ENCODE peak calls at places on chromosomes 12 and 14, in four cellular contexts. B is K562, P is suprapubic skin, R is transverse colon. T is an unnamed sample.

GRCh38 chr12:72072613-72073212 is 134.1 kb downstream of the TPH2 start:
- DNase-seq in P (no peak), R (no peak), B (no peak), T (no peak)

GRCh38 chr12:111437816-111438454 is 32.2 kb downstream of the SH2B3 start:
- DNase-seq in B (no peak), P (no peak), R (peak; percentile 56), T (peak; percentile 55)

GRCh38 chr12:102475355-102475754 is 5.0 kb downstream of the IGF1 start:
- DNase-seq in P (no peak), R (no peak), B (no peak), T (no peak)

GRCh38 chr12:130026608-130027176 is 122.9 kb upstream of the TMEM132D start:
- DNase-seq in P (no peak), R (peak; percentile 27), B (peak; percentile 46), T (peak; percentile 35)

GRCh38 chr12:67482751-67483661 is 165.5 kb upstream of the DYRK2 start:
- DNase-seq in R (peak; percentile 76), P (no peak), B (no peak), T (no peak)

GRCh38 chr14:63308723-63309317 is 9.9 kb downstream of the GPHB5 start:
- DNase-seq in R (peak; percentile 8), B (peak; percentile 6), P (no peak), T (no peak)

GRCh38 chr14:52332269-52332668 is 18.2 kb downstream of the PTGER2 start:
- DNase-seq in P (no peak), B (no peak), R (no peak), T (no peak)

GRCh38 chr12:85179680-85180300 is 100.2 kb upstream of the ALX1 start:
- DNase-seq in B (no peak), P (no peak), R (no peak), T (no peak)

GRCh38 chr12:111775205-111776193 is 8.8 kb downstream of the ALDH2 start:
- DNase-seq in R (peak; percentile 90), B (peak; percentile 69), P (peak; percentile 88), T (no peak)

GRCh38 chr14:85934123-85934885 is 404.4 kb downstream of the FLRT2 start:
- DNase-seq in B (no peak), P (no peak), R (peak; percentile 23), T (peak; percentile 3)

GRCh38 chr12:56087220-56087619 is 7.3 kb downstream of the ERBB3 start:
- DNase-seq in P (no peak), R (peak; percentile 91), B (no peak), T (peak; percentile 42)

GRCh38 chr12:12506541-12506940 is 56.1 kb downstream of the DUSP16 start:
- DNase-seq in R (no peak), P (no peak), B (no peak), T (no peak)

GRCh38 chr12:40693503-40693863 is 1.2 kb downstream of the CNTN1 start:
- DNase-seq in P (peak; percentile 80), R (no peak), B (no peak), T (no peak)

GRCh38 chr12:131346578-131347344 is 364.1 kb upstream of the SFSWAP start:
- DNase-seq in B (no peak), R (no peak), P (no peak), T (no peak)

GRCh38 chr12:89707992-89708792 is 446 bp downstream of the ATP2B1 start:
- DNase-seq in B (peak; percentile 59), R (peak; percentile 47), P (peak; percentile 82), T (no peak)

GRCh38 chr12:93978553-93978952 is 169.8 kb upstream of the PLXNC1 start:
- DNase-seq in P (no peak), R (no peak), B (no peak), T (no peak)

GRCh38 chr12:57456145-57456700 is 1.1 kb downstream of the INHBE start:
- DNase-seq in P (no peak), R (no peak), B (peak; percentile 47), T (no peak)

GRCh38 chr14:80587096-80587724 is 354.3 kb downstream of the CEP128 start:
- DNase-seq in P (no peak), R (no peak), B (no peak), T (no peak)

GRCh38 chr12:118850244-118850825 is 131.0 kb upstream of the SRRM4 start:
- DNase-seq in R (peak; percentile 10), P (no peak), B (peak; percentile 77), T (peak; percentile 15)

GRCh38 chr12:67681145-67681778 is 32.7 kb downstream of the DYRK2 start:
- DNase-seq in R (no peak), P (no peak), B (no peak), T (peak; percentile 23)

GRCh38 chr12:11981174-11981733 is 89.5 kb upstream of the BCL2L14 start:
- DNase-seq in B (no peak), P (no peak), R (no peak), T (no peak)

GRCh38 chr12:10584415-10584814 is 29.0 kb downstream of the MAGOHB start:
- DNase-seq in P (no peak), B (no peak), R (no peak), T (no peak)

GRCh38 chr14:56127156-56127555 is 8.9 kb downstream of the PELI2 start:
- DNase-seq in R (no peak), B (no peak), P (no peak), T (no peak)

GRCh38 chr12:116916122-116916521 is 5.4 kb downstream of the FBXW8 start:
- DNase-seq in R (no peak), B (no peak), P (no peak), T (peak; percentile 22)

GRCh38 chr14:24911324-24912095 is 138.4 kb downstream of the STXBP6 start:
- DNase-seq in R (no peak), B (no peak), P (no peak), T (no peak)

GRCh38 chr12:10957741-10958140 is 18.7 kb upstream of the TAS2R14 start:
- DNase-seq in P (no peak), B (no peak), R (no peak), T (no peak)

GRCh38 chr14:32561520-32561919 is 232.4 kb downstream of the AKAP6 start:
- DNase-seq in P (no peak), R (no peak), B (no peak), T (peak; percentile 22)

GRCh38 chr12:72075401-72075800 is 136.8 kb downstream of the TPH2 start:
- DNase-seq in P (no peak), B (no peak), R (no peak), T (no peak)

GRCh38 chr12:111034911-111035577 is 114.7 kb upstream of the MYL2 start:
- DNase-seq in R (no peak), P (no peak), B (no peak), T (no peak)

GRCh38 chr12:120580787-120581723 is at the start of gene POP5:
- DNase-seq in B (peak; percentile 95), R (peak; percentile 98), P (peak; percentile 98), T (peak; percentile 86)

GRCh38 chr12:124804011-124804621 is 59.5 kb downstream of the SCARB1 start:
- DNase-seq in B (peak; percentile 85), P (no peak), R (no peak), T (no peak)

GRCh38 chr14:87461704-87462103 is 531.3 kb downstream of the GALC start:
- DNase-seq in R (no peak), P (no peak), B (no peak), T (no peak)

GRCh38 chr14:50342211-50343080 is 30.3 kb downstream of the DMAC2L start:
- DNase-seq in P (peak; percentile 82), B (peak; percentile 53), R (peak; percentile 45), T (no peak)

GRCh38 chr14:99094901-99095300 is 177.1 kb downstream of the BCL11B start:
- DNase-seq in P (no peak), R (no peak), B (no peak), T (no peak)

GRCh38 chr14:75831455-75831854 is 150.3 kb downstream of the TGFB3 start:
- DNase-seq in B (peak; percentile 55), P (peak; percentile 78), R (peak; percentile 68), T (no peak)

GRCh38 chr12:127083028-127083949 is 1183.7 kb upstream of the TMEM132C start:
- DNase-seq in R (no peak), B (peak; percentile 49), P (no peak), T (peak; percentile 40)

GRCh38 chr12:26226629-26227375 is 31.4 kb downstream of the SSPN start:
- DNase-seq in P (peak; percentile 81), R (peak; percentile 40), B (no peak), T (peak; percentile 30)
- TF ChIP-seq POLR2A in P (no peak), R (no peak), B (no peak), T (no peak)

DNA sequence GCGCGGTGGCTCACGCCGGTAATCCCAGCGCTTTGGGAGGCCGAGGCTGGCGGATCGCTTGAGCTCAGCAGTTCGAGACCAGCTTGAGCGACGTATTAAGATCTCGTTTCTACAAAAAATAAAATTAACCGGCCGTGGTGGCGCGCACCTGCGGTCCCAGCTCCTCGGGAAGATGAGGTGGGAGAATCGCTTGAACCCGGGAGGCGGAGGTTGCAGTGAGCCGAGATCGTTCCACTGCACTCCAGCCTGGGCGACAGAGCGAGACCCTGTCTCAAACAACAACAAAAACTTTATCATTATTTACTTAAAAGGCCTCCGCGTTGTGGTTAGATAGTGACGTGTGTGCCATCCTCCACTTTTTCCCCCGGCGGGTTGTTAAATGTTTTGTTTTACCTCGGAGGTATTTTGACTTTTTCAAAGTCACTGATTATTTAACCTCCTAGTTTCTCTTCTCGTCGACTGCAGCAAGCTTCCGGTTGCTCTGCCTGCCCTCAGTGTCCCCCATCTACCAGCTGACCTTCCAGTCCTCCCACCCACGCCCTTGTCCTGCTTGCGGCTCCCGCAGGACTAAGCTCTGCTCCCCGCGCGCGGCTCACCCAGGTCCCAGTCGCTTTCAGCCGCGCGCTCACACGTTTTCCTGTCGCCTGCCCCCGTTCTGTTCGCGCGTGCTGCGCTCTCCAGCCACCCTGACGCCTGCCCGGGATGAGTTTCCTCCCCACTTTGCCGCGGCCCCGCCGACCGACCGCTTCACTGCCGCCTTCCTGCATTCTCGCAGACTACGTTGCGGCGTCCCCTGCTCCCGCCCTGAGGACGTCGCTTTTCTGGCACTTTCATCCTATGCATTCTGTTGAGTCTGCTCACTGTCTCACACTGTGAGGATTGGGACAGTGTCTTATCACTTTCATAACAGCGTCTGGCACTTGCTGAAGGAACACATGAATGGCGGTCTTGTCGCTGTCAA is 1.2 kb upstream of the SCAF11 start:
- DNase-seq in P (peak; percentile 90), B (peak; percentile 74), R (peak; percentile 77), T (peak; percentile 58)
- TF ChIP-seq POLR2A in P (peak; percentile 59), B (peak; percentile 94), R (peak; percentile 91), T (peak; percentile 84)

GRCh38 chr12:42325776-42326465 is at the start of the genes PPHLN1 and ZCRB1:
- DNase-seq in B (peak; percentile 80), R (peak; percentile 87), P (peak; percentile 90), T (peak; percentile 76)
- TF ChIP-seq POLR2A in B (peak; percentile 90), R (peak; percentile 78), P (peak; percentile 81), T (peak; percentile 47)

GRCh38 chr14:22650960-22651521 is 6.9 kb upstream of the OR6J1 start:
- DNase-seq in R (no peak), P (no peak), B (no peak), T (no peak)
- TF ChIP-seq POLR2A in R (no peak), P (no peak), B (peak; percentile 95), T (peak; percentile 25)

DNA sequence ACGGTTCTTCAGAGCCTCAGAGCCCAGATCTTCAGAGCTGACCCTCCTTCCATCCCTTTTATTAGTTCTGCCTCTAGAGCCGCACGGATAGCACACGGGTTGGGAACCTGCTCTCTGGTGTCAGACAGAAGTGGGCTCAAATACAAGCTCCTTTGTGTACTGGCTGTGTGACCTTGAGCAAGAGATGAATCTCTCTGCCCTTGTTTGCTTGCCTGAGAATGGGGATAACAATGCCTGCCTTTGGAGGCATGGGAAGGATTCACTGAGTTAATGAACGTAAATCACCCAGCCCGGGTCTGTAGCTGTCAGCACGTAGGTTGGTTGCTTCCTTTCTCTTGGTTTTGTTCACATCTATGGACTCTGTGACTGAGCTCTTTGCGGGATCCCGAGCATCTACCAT is 79.4 kb upstream of the NRXN3 start:
- DNase-seq in R (no peak), P (peak; percentile 40), B (no peak), T (no peak)
- TF ChIP-seq POLR2A in R (no peak), P (no peak), B (no peak), T (no peak)

T was measured in H54.